ENCODE peak calls at places on chromosomes 2 and 18, in seven cellular contexts. One of them, this sample, is unnamed.

GRCh38 chr2:169091256-169091655 is 21.9 kb downstream of the DHRS9 start:
- DNase-seq in RCC 7860: no peak
- DNase-seq in NCI-H2171: no peak
- DNase-seq in stimulated activated CD8-positive, alpha-beta memory T cell treated with anti-CD3 and anti-CD28 coated beads, Interleukin-15, amount 100 ng/mL, for 24 hours: no peak
- DNase-seq in HTR-8/SVneo: no peak
- DNase-seq in cardiac fibroblast: no peak
- DNase-seq in CD8-positive, alpha-beta T cell: no peak
- DNase-seq in this sample: no peak

GRCh38 chr2:2222931-2223330 is 108.1 kb downstream of the MYT1L start:
- DNase-seq in cardiac fibroblast: no peak
- DNase-seq in CD8-positive, alpha-beta T cell: no peak
- DNase-seq in RCC 7860: peak; percentile 70
- DNase-seq in NCI-H2171: no peak
- DNase-seq in stimulated activated CD8-positive, alpha-beta memory T cell treated with anti-CD3 and anti-CD28 coated beads, Interleukin-15, amount 100 ng/mL, for 24 hours: no peak
- DNase-seq in HTR-8/SVneo: no peak
- DNase-seq in this sample: no peak

GRCh38 chr2:174535757-174536703 is 49.2 kb upstream of the GPR155 start:
- DNase-seq in cardiac fibroblast: no peak
- DNase-seq in RCC 7860: no peak
- DNase-seq in HTR-8/SVneo: no peak
- DNase-seq in CD8-positive, alpha-beta T cell: no peak
- DNase-seq in NCI-H2171: peak; percentile 96
- DNase-seq in stimulated activated CD8-positive, alpha-beta memory T cell treated with anti-CD3 and anti-CD28 coated beads, Interleukin-15, amount 100 ng/mL, for 24 hours: no peak
- DNase-seq in this sample: no peak

GRCh38 chr2:31192396-31193065 is 24.8 kb downstream of the CAPN14 start:
- DNase-seq in CD8-positive, alpha-beta T cell: no peak
- DNase-seq in HTR-8/SVneo: no peak
- DNase-seq in cardiac fibroblast: no peak
- DNase-seq in stimulated activated CD8-positive, alpha-beta memory T cell treated with anti-CD3 and anti-CD28 coated beads, Interleukin-15, amount 100 ng/mL, for 24 hours: no peak
- DNase-seq in RCC 7860: no peak
- DNase-seq in NCI-H2171: no peak
- DNase-seq in this sample: no peak

GRCh38 chr2:18077724-18078123 is 199.3 kb downstream of the KCNS3 start:
- DNase-seq in CD8-positive, alpha-beta T cell: no peak
- DNase-seq in stimulated activated CD8-positive, alpha-beta memory T cell treated with anti-CD3 and anti-CD28 coated beads, Interleukin-15, amount 100 ng/mL, for 24 hours: no peak
- DNase-seq in HTR-8/SVneo: no peak
- DNase-seq in RCC 7860: peak; percentile 55
- DNase-seq in cardiac fibroblast: peak; percentile 38
- DNase-seq in NCI-H2171: no peak
- DNase-seq in this sample: no peak

GRCh38 chr2:215027775-215028174 is 110.7 kb downstream of the ABCA12 start:
- DNase-seq in stimulated activated CD8-positive, alpha-beta memory T cell treated with anti-CD3 and anti-CD28 coated beads, Interleukin-15, amount 100 ng/mL, for 24 hours: no peak
- DNase-seq in CD8-positive, alpha-beta T cell: no peak
- DNase-seq in HTR-8/SVneo: no peak
- DNase-seq in RCC 7860: no peak
- DNase-seq in NCI-H2171: no peak
- DNase-seq in cardiac fibroblast: no peak
- DNase-seq in this sample: no peak

GRCh38 chr2:22281033-22281432 is 1103.9 kb upstream of the KLHL29 start:
- DNase-seq in stimulated activated CD8-positive, alpha-beta memory T cell treated with anti-CD3 and anti-CD28 coated beads, Interleukin-15, amount 100 ng/mL, for 24 hours: no peak
- DNase-seq in CD8-positive, alpha-beta T cell: no peak
- DNase-seq in HTR-8/SVneo: no peak
- DNase-seq in NCI-H2171: peak; percentile 89
- DNase-seq in cardiac fibroblast: peak; percentile 76
- DNase-seq in RCC 7860: no peak
- DNase-seq in this sample: no peak

GRCh38 chr2:58606799-58607198 is 365.7 kb upstream of the FANCL start:
- DNase-seq in CD8-positive, alpha-beta T cell: no peak
- DNase-seq in cardiac fibroblast: no peak
- DNase-seq in NCI-H2171: no peak
- DNase-seq in RCC 7860: no peak
- DNase-seq in HTR-8/SVneo: no peak
- DNase-seq in stimulated activated CD8-positive, alpha-beta memory T cell treated with anti-CD3 and anti-CD28 coated beads, Interleukin-15, amount 100 ng/mL, for 24 hours: no peak
- DNase-seq in this sample: no peak

GRCh38 chr2:224948005-224948404 is 94.3 kb downstream of the DOCK10 start:
- DNase-seq in NCI-H2171: no peak
- DNase-seq in RCC 7860: no peak
- DNase-seq in CD8-positive, alpha-beta T cell: no peak
- DNase-seq in cardiac fibroblast: no peak
- DNase-seq in stimulated activated CD8-positive, alpha-beta memory T cell treated with anti-CD3 and anti-CD28 coated beads, Interleukin-15, amount 100 ng/mL, for 24 hours: no peak
- DNase-seq in HTR-8/SVneo: no peak
- DNase-seq in this sample: no peak

GRCh38 chr18:36352384-36352783 is 54.9 kb downstream of the FHOD3 start:
- DNase-seq in RCC 7860: peak; percentile 90
- DNase-seq in NCI-H2171: no peak
- DNase-seq in stimulated activated CD8-positive, alpha-beta memory T cell treated with anti-CD3 and anti-CD28 coated beads, Interleukin-15, amount 100 ng/mL, for 24 hours: no peak
- DNase-seq in cardiac fibroblast: peak; percentile 87
- DNase-seq in CD8-positive, alpha-beta T cell: no peak
- DNase-seq in HTR-8/SVneo: no peak
- DNase-seq in this sample: no peak

GRCh38 chr2:57908736-57909161 is 137.9 kb upstream of the VRK2 start:
- DNase-seq in stimulated activated CD8-positive, alpha-beta memory T cell treated with anti-CD3 and anti-CD28 coated beads, Interleukin-15, amount 100 ng/mL, for 24 hours: no peak
- DNase-seq in RCC 7860: no peak
- DNase-seq in NCI-H2171: no peak
- DNase-seq in cardiac fibroblast: no peak
- DNase-seq in CD8-positive, alpha-beta T cell: no peak
- DNase-seq in HTR-8/SVneo: no peak
- DNase-seq in this sample: no peak

GRCh38 chr2:233853353-233853752 is 982 bp downstream of the HJURP start:
- DNase-seq in NCI-H2171: no peak
- DNase-seq in stimulated activated CD8-positive, alpha-beta memory T cell treated with anti-CD3 and anti-CD28 coated beads, Interleukin-15, amount 100 ng/mL, for 24 hours: no peak
- DNase-seq in cardiac fibroblast: no peak
- DNase-seq in HTR-8/SVneo: no peak
- DNase-seq in CD8-positive, alpha-beta T cell: no peak
- DNase-seq in RCC 7860: no peak
- DNase-seq in this sample: no peak

GRCh38 chr2:113920996-113921395 is 31.1 kb downstream of the ACTR3 start:
- DNase-seq in RCC 7860: no peak
- DNase-seq in stimulated activated CD8-positive, alpha-beta memory T cell treated with anti-CD3 and anti-CD28 coated beads, Interleukin-15, amount 100 ng/mL, for 24 hours: no peak
- DNase-seq in HTR-8/SVneo: no peak
- DNase-seq in CD8-positive, alpha-beta T cell: no peak
- DNase-seq in cardiac fibroblast: no peak
- DNase-seq in NCI-H2171: no peak
- DNase-seq in this sample: no peak

GRCh38 chr2:157246212-157247067 is 11.1 kb upstream of the GALNT5 start:
- DNase-seq in NCI-H2171: no peak
- DNase-seq in HTR-8/SVneo: peak; percentile 24
- DNase-seq in cardiac fibroblast: peak; percentile 68
- DNase-seq in RCC 7860: peak; percentile 92
- DNase-seq in CD8-positive, alpha-beta T cell: no peak
- DNase-seq in stimulated activated CD8-positive, alpha-beta memory T cell treated with anti-CD3 and anti-CD28 coated beads, Interleukin-15, amount 100 ng/mL, for 24 hours: no peak
- DNase-seq in this sample: no peak

GRCh38 chr2:143171817-143172216 is 42.6 kb downstream of the ARHGAP15 start:
- DNase-seq in cardiac fibroblast: peak; percentile 6
- DNase-seq in NCI-H2171: no peak
- DNase-seq in CD8-positive, alpha-beta T cell: no peak
- DNase-seq in stimulated activated CD8-positive, alpha-beta memory T cell treated with anti-CD3 and anti-CD28 coated beads, Interleukin-15, amount 100 ng/mL, for 24 hours: no peak
- DNase-seq in HTR-8/SVneo: peak; percentile 10
- DNase-seq in RCC 7860: no peak
- DNase-seq in this sample: no peak

GRCh38 chr2:101770672-101771071 is 73.2 kb downstream of the MAP4K4 start:
- DNase-seq in CD8-positive, alpha-beta T cell: no peak
- DNase-seq in RCC 7860: peak; percentile 29
- DNase-seq in cardiac fibroblast: peak; percentile 51
- DNase-seq in NCI-H2171: peak; percentile 16
- DNase-seq in HTR-8/SVneo: peak; percentile 57
- DNase-seq in stimulated activated CD8-positive, alpha-beta memory T cell treated with anti-CD3 and anti-CD28 coated beads, Interleukin-15, amount 100 ng/mL, for 24 hours: no peak
- DNase-seq in this sample: no peak

GRCh38 chr2:99682280-99683060 is 192.7 kb upstream of the REV1 start:
- DNase-seq in HTR-8/SVneo: no peak
- DNase-seq in CD8-positive, alpha-beta T cell: no peak
- DNase-seq in NCI-H2171: peak; percentile 64
- DNase-seq in RCC 7860: no peak
- DNase-seq in stimulated activated CD8-positive, alpha-beta memory T cell treated with anti-CD3 and anti-CD28 coated beads, Interleukin-15, amount 100 ng/mL, for 24 hours: no peak
- DNase-seq in cardiac fibroblast: peak; percentile 19
- DNase-seq in this sample: no peak

GRCh38 chr2:173750332-173750731 is 214.8 kb downstream of the SP3 start:
- DNase-seq in cardiac fibroblast: peak; percentile 60
- DNase-seq in NCI-H2171: no peak
- DNase-seq in HTR-8/SVneo: no peak
- DNase-seq in CD8-positive, alpha-beta T cell: no peak
- DNase-seq in RCC 7860: no peak
- DNase-seq in stimulated activated CD8-positive, alpha-beta memory T cell treated with anti-CD3 and anti-CD28 coated beads, Interleukin-15, amount 100 ng/mL, for 24 hours: no peak
- DNase-seq in this sample: no peak

GRCh38 chr18:28669165-28669564 is 492.2 kb upstream of the CDH2 start:
- DNase-seq in NCI-H2171: no peak
- DNase-seq in stimulated activated CD8-positive, alpha-beta memory T cell treated with anti-CD3 and anti-CD28 coated beads, Interleukin-15, amount 100 ng/mL, for 24 hours: no peak
- DNase-seq in cardiac fibroblast: no peak
- DNase-seq in HTR-8/SVneo: no peak
- DNase-seq in CD8-positive, alpha-beta T cell: no peak
- DNase-seq in RCC 7860: no peak
- DNase-seq in this sample: no peak

GRCh38 chr2:29281585-29281984 is 166.4 kb downstream of the CLIP4 start:
- DNase-seq in NCI-H2171: no peak
- DNase-seq in cardiac fibroblast: peak; percentile 71
- DNase-seq in HTR-8/SVneo: peak; percentile 37
- DNase-seq in CD8-positive, alpha-beta T cell: no peak
- DNase-seq in RCC 7860: peak; percentile 17
- DNase-seq in stimulated activated CD8-positive, alpha-beta memory T cell treated with anti-CD3 and anti-CD28 coated beads, Interleukin-15, amount 100 ng/mL, for 24 hours: no peak
- DNase-seq in this sample: peak; percentile 60

GRCh38 chr2:12816379-12817306 is 99.9 kb downstream of the TRIB2 start:
- DNase-seq in RCC 7860: no peak
- DNase-seq in cardiac fibroblast: no peak
- DNase-seq in stimulated activated CD8-positive, alpha-beta memory T cell treated with anti-CD3 and anti-CD28 coated beads, Interleukin-15, amount 100 ng/mL, for 24 hours: no peak
- DNase-seq in NCI-H2171: no peak
- DNase-seq in CD8-positive, alpha-beta T cell: no peak
- DNase-seq in HTR-8/SVneo: no peak
- DNase-seq in this sample: no peak

GRCh38 chr2:130819226-130819914 is 17.3 kb upstream of the ARHGEF4 start:
- DNase-seq in NCI-H2171: no peak
- DNase-seq in HTR-8/SVneo: no peak
- DNase-seq in RCC 7860: no peak
- DNase-seq in CD8-positive, alpha-beta T cell: no peak
- DNase-seq in stimulated activated CD8-positive, alpha-beta memory T cell treated with anti-CD3 and anti-CD28 coated beads, Interleukin-15, amount 100 ng/mL, for 24 hours: no peak
- DNase-seq in cardiac fibroblast: no peak
- DNase-seq in this sample: no peak

GRCh38 chr2:40127147-40127546 is 324.7 kb downstream of the SLC8A1 start:
- DNase-seq in CD8-positive, alpha-beta T cell: no peak
- DNase-seq in RCC 7860: no peak
- DNase-seq in HTR-8/SVneo: no peak
- DNase-seq in stimulated activated CD8-positive, alpha-beta memory T cell treated with anti-CD3 and anti-CD28 coated beads, Interleukin-15, amount 100 ng/mL, for 24 hours: no peak
- DNase-seq in cardiac fibroblast: no peak
- DNase-seq in NCI-H2171: no peak
- DNase-seq in this sample: no peak